ENCODE peak calls at places on chromosomes 12 and 14, in five cellular contexts. E is neuronal stem cell, C is IMR-90, T is H1, Z is mesenchymal stem cell. Y is an unnamed sample.

GRCh38 chr14:58656671-58657411 is 19.1 kb downstream of the DACT1 start:
- DNase-seq in C (no peak), Z (no peak), T (no peak), E (no peak), Y (no peak)

GRCh38 chr12:120692524-120693033 is 5.6 kb downstream of the MLEC start:
- DNase-seq in E (no peak), Z (peak), C (peak), T (no peak), Y (no peak)

GRCh38 chr12:58387199-58387598 is 445.8 kb downstream of the ATP23 start:
- DNase-seq in E (no peak), Z (peak), C (peak), T (no peak), Y (no peak)

GRCh38 chr14:58805057-58805456 is 167.3 kb downstream of the DACT1 start:
- DNase-seq in E (no peak), T (no peak), Z (peak), C (peak), Y (no peak)

GRCh38 chr14:95469134-95469481 is 47.3 kb downstream of the SYNE3 start:
- DNase-seq in E (no peak), T (no peak), Z (no peak), C (no peak), Y (no peak)

GRCh38 chr14:67566908-67567307 is 33.2 kb downstream of the PIGH start:
- DNase-seq in C (no peak), E (no peak), T (no peak), Z (no peak), Y (no peak)

GRCh38 chr14:52131640-52132320 is 62.9 kb upstream of the NID2 start:
- DNase-seq in Z (peak), E (peak), T (peak), C (peak), Y (peak)

GRCh38 chr12:108630481-108631207 is 3.0 kb downstream of the SELPLG start:
- DNase-seq in Z (peak), T (no peak), C (peak), E (no peak), Y (no peak)

GRCh38 chr12:22447223-22447622 is 97.1 kb downstream of the C2CD5 start:
- DNase-seq in T (no peak), Z (no peak), E (no peak), C (peak), Y (no peak)

DNA sequence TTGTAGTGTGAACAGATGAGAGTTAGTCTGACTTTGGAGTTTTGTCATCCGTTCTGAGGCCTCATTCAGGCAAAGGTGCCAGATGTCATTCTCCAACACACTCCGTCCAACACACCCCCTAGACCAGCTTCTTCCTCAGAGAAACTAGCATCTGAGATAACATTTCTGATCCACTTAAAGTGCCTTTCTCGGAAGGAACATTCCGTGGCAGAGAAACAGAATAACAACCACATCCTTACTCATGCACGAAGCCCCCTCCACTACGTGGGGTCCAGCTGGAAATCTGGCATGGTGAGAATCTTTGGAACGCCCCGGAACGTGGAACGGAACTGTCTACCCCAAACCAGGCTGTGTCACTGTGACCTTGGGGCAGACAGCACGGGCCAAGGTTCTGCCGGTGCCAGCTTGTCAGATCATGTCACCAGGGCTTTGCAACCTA is 17.0 kb upstream of the BCL7A start:
- DNase-seq in C (peak), Z (no peak), E (no peak), T (no peak), Y (no peak)
- H2BK15ac ChIP-seq in C (no peak), Z (no peak), E (no peak), T (peak), Y (no peak)

GRCh38 chr14:32726516-32726915 is 212.2 kb upstream of the NPAS3 start:
- DNase-seq in T (no peak), Z (no peak), C (no peak), E (no peak), Y (no peak)
- H2BK15ac ChIP-seq in T (no peak), Z (no peak), C (no peak), E (no peak), Y (no peak)

GRCh38 chr14:75295061-75295461 is 16.4 kb downstream of the FOS start:
- DNase-seq in T (no peak), E (peak), C (peak), Z (peak), Y (peak)
- H2BK15ac ChIP-seq in T (no peak), E (no peak), C (peak), Z (no peak), Y (no peak)

GRCh38 chr12:47226199-47226598 is 146.4 kb upstream of the AMIGO2 start:
- DNase-seq in E (no peak), Z (no peak), C (no peak), T (no peak), Y (no peak)

GRCh38 chr12:47223848-47224213 is 144.1 kb upstream of the AMIGO2 start:
- DNase-seq in E (no peak), Z (peak), C (peak), T (no peak), Y (no peak)

GRCh38 chr12:47222960-47223847 is 143.4 kb upstream of the AMIGO2 start:
- DNase-seq in C (no peak), E (no peak), Z (peak), T (peak), Y (peak)

GRCh38 chr12:47225356-47225755 is 145.6 kb upstream of the AMIGO2 start:
- DNase-seq in E (no peak), Z (no peak), C (no peak), T (no peak), Y (no peak)

DNA sequence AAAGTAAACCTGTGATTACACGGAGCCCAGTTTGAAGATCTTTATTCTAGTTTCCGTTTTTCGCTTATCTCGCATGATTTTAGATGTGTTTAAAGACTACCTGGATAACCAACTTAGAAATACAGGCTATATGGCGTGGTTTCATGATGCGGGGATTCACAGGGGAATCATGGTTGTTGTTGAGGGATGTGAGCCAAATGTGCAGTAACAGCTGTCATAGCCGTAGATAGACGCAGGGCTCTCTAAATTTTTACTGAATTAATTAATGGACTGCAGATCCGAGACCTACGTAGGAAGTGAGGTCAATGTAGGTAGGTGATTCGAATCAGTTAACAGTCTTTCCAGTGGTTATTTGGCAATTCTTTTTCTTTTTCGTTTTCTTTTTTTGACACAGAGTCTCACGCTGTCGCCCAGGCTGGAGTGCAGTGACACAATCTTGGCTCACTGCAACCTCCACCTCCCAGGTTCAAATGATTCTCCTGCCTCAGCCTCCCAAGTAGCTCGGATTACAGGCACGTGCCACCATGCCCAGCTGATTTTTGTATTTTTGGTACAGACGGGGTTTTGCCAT is 144.9 kb upstream of the AMIGO2 start:
- DNase-seq in Z (no peak), T (no peak), E (no peak), C (no peak), Y (no peak)
- H2BK15ac ChIP-seq in Z (no peak), T (peak), E (no peak), C (no peak), Y (no peak)

GRCh38 chr14:76034566-76034965 is 49.0 kb downstream of the IFT43 start:
- DNase-seq in C (no peak), Z (no peak), T (no peak), E (no peak), Y (no peak)
- H2BK15ac ChIP-seq in C (no peak), Z (no peak), T (no peak), E (no peak), Y (no peak)

DNA sequence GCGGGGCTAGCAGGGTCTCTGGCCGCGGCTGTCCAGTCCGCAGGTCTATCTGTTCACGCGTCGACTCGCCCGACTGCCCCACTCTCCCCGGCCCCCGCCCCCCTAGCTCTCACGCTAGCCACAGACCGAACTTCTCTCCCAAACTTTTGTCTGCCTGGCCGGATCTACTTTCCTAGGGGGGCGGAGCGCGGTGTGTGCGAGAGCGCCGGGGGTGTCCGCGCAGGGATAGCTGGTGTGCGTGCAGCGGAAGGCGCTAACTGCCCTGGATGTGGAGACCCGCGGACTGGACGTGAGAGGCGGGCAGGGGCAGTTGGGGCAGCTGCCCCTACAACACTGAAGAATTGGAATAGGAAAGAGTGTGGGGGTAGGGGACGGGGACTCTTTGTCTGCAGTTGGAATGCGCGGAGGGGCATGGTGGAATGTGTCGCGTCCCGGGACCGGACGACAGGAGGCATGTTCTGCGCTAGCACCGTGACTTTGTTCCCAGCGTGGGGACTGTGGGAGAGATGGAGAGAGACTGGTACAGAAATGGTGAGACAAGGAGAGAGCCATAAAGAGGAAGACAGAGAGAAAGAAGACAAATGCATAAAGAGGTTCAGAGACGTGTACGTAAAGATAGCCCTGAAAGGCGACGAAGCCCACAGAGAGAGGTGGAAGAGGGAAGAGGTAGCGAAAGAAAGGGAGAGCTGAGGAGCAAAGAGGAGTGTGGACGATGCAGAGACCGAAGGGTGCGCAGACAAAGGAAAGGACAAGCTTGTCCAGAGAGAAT is at the start of gene AJUBA:
- DNase-seq in Z (peak), E (peak), T (no peak), C (peak), Y (peak)
- H2BK15ac ChIP-seq in Z (peak), E (peak), T (peak), C (peak), Y (no peak)

GRCh38 chr12:89060133-89060532 is 292.2 kb downstream of the DUSP6 start:
- DNase-seq in C (peak), Z (peak), T (no peak), E (peak), Y (no peak)

GRCh38 chr12:89064151-89064550 is 288.1 kb downstream of the DUSP6 start:
- DNase-seq in Z (no peak), C (no peak), T (no peak), E (no peak), Y (no peak)

GRCh38 chr12:89059721-89060120 is 292.6 kb downstream of the DUSP6 start:
- DNase-seq in E (no peak), T (no peak), Z (no peak), C (no peak), Y (no peak)

GRCh38 chr12:89064780-89065179 is 287.5 kb downstream of the DUSP6 start:
- DNase-seq in Z (peak), E (no peak), C (peak), T (no peak), Y (no peak)

GRCh38 chr12:89062996-89063395 is 289.3 kb downstream of the DUSP6 start:
- DNase-seq in T (no peak), C (no peak), Z (no peak), E (no peak), Y (no peak)
- H2BK15ac ChIP-seq in T (no peak), C (no peak), Z (no peak), E (no peak), Y (no peak)

DNA sequence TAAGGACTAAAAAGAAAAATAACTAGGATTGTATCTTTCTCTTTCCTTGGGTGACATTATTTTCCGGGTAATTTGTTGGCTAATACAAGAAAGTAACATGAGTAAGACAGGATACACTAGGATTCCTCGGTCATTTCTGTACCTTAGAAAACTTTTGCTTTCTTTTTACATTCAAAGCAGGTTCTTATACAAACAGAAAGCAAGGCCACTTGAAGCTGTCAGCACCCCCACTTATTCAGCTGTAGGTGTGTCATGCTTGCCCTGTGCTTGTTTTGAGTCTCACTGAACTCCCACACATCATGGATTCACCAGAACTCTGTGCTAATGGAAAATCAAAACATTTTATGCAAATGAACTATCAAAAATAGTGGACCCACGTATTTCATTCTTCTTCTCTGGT is 266.8 kb upstream of the CLEC14A start:
- DNase-seq in C (peak), E (no peak), Z (peak), T (no peak), Y (no peak)
- H2BK15ac ChIP-seq in C (no peak), E (no peak), Z (no peak), T (no peak), Y (no peak)

GRCh38 chr12:96457191-96457930 is 32.0 kb upstream of the CFAP54 start:
- DNase-seq in T (no peak), Z (no peak), E (no peak), C (no peak), Y (peak)
- H2BK15ac ChIP-seq in T (no peak), Z (no peak), E (no peak), C (peak), Y (no peak)

DNA sequence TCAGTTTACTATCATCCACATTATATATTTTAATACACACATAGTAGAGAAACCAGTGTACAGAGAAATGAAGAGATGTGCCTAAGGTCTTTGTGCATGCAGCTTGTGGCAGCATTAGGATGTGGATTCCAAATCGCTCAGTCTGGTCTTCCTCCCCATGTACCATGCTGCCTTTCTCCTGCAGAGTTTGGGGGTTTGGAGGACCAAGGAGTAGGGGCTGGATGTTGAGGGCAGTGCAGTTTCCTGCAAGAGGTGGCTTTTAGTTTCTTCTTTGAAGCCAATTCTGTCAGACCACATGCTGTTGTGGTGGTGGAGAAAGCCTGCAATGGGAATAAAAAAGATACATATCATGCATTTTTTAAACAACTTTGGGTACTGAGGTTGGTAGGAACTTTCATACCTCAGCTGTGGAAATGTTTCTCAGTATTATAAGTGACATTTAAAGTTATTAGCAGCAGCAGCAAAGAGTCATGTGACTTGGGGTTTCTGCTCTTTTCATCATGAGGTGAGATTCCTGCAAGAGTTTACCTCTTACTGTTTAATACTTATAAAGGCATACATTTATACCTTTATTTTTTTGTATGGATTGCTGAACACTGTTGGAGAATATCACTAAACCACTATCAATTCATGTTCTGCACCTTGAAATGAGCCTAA is 34.4 kb downstream of the TESPA1 start:
- DNase-seq in C (no peak), E (no peak), T (no peak), Z (no peak), Y (no peak)
- H2BK15ac ChIP-seq in C (no peak), E (no peak), T (no peak), Z (no peak), Y (no peak)